ENCODE peak calls at places on chromosomes 4 and X, in nine cellular contexts. D is AG04449; G is stimulated activated CD4-positive, alpha-beta T cell treated with anti-CD3 and anti-CD28 coated beads, Interleukin-1b, Interleukin-23, amount 100 ng/mL, for 4 hours; K is activated T-cell treated with anti-CD3 and anti-CD28 coated beads for 48 hours; I is NCI-H1092 treated with DMSO at 0.1 percent for 48 hours; Z is NCI-H510A treated with DMSO at 0.1 percent for 48 hours; J is endothelial cell; B is lower leg skin; A is HS-27A. X is an unnamed sample.

GRCh38 chr4:68347845-68348244 is 2.0 kb downstream of the YTHDC1 start:
- DNase-seq in Z (no peak), J (no peak), B (no peak), G (no peak), I (no peak), D (no peak), K (no peak), A (no peak), X (no peak)

GRCh38 chrX:154750301-154751120 is at the start of gene GAB3:
- DNase-seq in A (no peak), B (no peak), Z (no peak), G (no peak), J (peak), I (peak), D (no peak), K (peak), X (no peak)

GRCh38 chrX:47264507-47265173 is 31.8 kb downstream of the USP11 start:
- DNase-seq in I (no peak), K (no peak), J (no peak), D (no peak), A (no peak), Z (no peak), G (no peak), B (no peak), X (no peak)

GRCh38 chr4:926538-926937 is 5.6 kb downstream of the GAK start:
- DNase-seq in J (peak), D (no peak), A (no peak), B (peak), K (no peak), Z (peak), G (no peak), I (no peak), X (no peak)

GRCh38 chr4:152849350-152849749 is 69.6 kb downstream of the ARFIP1 start:
- DNase-seq in I (no peak), B (no peak), J (no peak), G (no peak), D (no peak), A (no peak), K (no peak), Z (no peak), X (no peak)

GRCh38 chr4:40349561-40350198 is 14.5 kb downstream of the CHRNA9 start:
- DNase-seq in B (peak), G (no peak), J (no peak), Z (peak), K (no peak), I (no peak), D (no peak), A (no peak), X (no peak)

GRCh38 chr4:23242962-23243361 is 550.2 kb downstream of the GBA3 start:
- DNase-seq in I (no peak), D (no peak), B (no peak), J (no peak), K (no peak), G (no peak), Z (no peak), A (no peak), X (no peak)

GRCh38 chr4:78332974-78333373 is 218.6 kb upstream of the ANXA3 start:
- DNase-seq in Z (no peak), B (no peak), J (no peak), A (no peak), D (no peak), K (no peak), I (no peak), G (no peak), X (no peak)

GRCh38 chr4:80409798-80410197 is 74.3 kb downstream of the CFAP299 start:
- DNase-seq in Z (no peak), J (no peak), K (no peak), B (no peak), D (no peak), G (no peak), I (no peak), A (no peak), X (no peak)

GRCh38 chr4:155900402-155900801 is 3.1 kb upstream of the TDO2 start:
- DNase-seq in I (no peak), Z (no peak), A (no peak), J (no peak), G (no peak), B (no peak), D (no peak), K (no peak), X (no peak)

GRCh38 chr4:84495448-84496221 is 3.5 kb downstream of the NKX6-1 start:
- DNase-seq in G (no peak), K (no peak), J (no peak), A (no peak), D (no peak), B (no peak), Z (no peak), I (no peak), X (no peak)

GRCh38 chrX:123422875-123423274 is 238.8 kb downstream of the GRIA3 start:
- DNase-seq in G (no peak), J (peak), K (no peak), A (no peak), Z (peak), B (no peak), I (peak), D (no peak), X (no peak)

GRCh38 chr4:80492761-80493160 is 157.2 kb downstream of the CFAP299 start:
- DNase-seq in A (no peak), D (no peak), G (peak), K (no peak), B (no peak), Z (peak), J (no peak), I (no peak), X (no peak)

GRCh38 chrX:43860646-43861370 is 21.4 kb downstream of the MAOB start:
- DNase-seq in Z (peak), B (no peak), K (no peak), D (no peak), J (no peak), G (no peak), I (peak), A (no peak), X (peak)

GRCh38 chr4:152346979-152347378 is 188.9 kb downstream of the FBXW7 start:
- DNase-seq in B (no peak), I (no peak), Z (no peak), G (no peak), A (no peak), D (no peak), J (no peak), K (no peak), X (no peak)

GRCh38 chrX:121254336-121254735 is 206.9 kb downstream of the GLUD2 start:
- DNase-seq in G (no peak), D (no peak), A (no peak), K (no peak), Z (no peak), J (no peak), I (peak), B (no peak), X (no peak)

GRCh38 chr4:87150498-87151261 is 69.7 kb downstream of the KLHL8 start:
- DNase-seq in D (peak), J (peak), Z (peak), G (peak), B (no peak), I (peak), K (peak), A (peak), X (peak)

GRCh38 chr4:77917075-77917474 is 54.4 kb downstream of the MRPL1 start:
- DNase-seq in A (no peak), J (no peak), B (no peak), K (no peak), G (no peak), I (peak), D (no peak), Z (peak), X (no peak)

GRCh38 chr4:127875791-127876190 is 4.9 kb upstream of the PLK4 start:
- DNase-seq in A (no peak), Z (no peak), I (no peak), K (no peak), J (no peak), D (no peak), G (no peak), B (no peak), X (no peak)

X was measured in LNCaP clone FGC.